ENCODE peak calls at places on chromosomes 13 and 19, in seven cellular contexts. H is lower lobe of right lung, W is mammary epithelial cell, F is HCT116, K is IMR-90, T is astrocyte of the spinal cord, A is right atrium auricular region. Z is an unnamed sample.

GRCh38 chr13:97978661-97979450 is 25.4 kb downstream of the IPO5 start:
- DNase-seq in F (no peak), K (peak), W (no peak), A (no peak), H (no peak), T (peak), Z (peak)

GRCh38 chr19:52992109-52993004 is 21.4 kb upstream of the ERVV-1 start:
- DNase-seq in W (no peak), H (no peak), A (no peak), K (no peak), T (peak), F (no peak), Z (no peak)

GRCh38 chr19:35037716-35038622 is 3.6 kb upstream of the HPN start:
- DNase-seq in F (no peak), H (no peak), W (no peak), A (no peak), T (no peak), K (no peak), Z (peak)

GRCh38 chr13:58254961-58255360 is 623.4 kb downstream of the PCDH17 start:
- DNase-seq in K (no peak), F (no peak), A (no peak), W (no peak), H (no peak), T (no peak), Z (no peak)

GRCh38 chr13:43848250-43848649 is 31.3 kb downstream of the CCDC122 start:
- DNase-seq in K (peak), T (peak), H (no peak), A (no peak), W (peak), F (no peak), Z (peak)

GRCh38 chr19:10105241-10106099 is 692 bp upstream of the PPAN start:
- DNase-seq in W (no peak), K (no peak), H (no peak), A (no peak), T (no peak), F (no peak), Z (no peak)

GRCh38 chr19:33402421-33403220 is 29.1 kb downstream of the CEBPG start:
- DNase-seq in K (no peak), T (no peak), A (no peak), F (no peak), W (no peak), H (peak), Z (no peak)

GRCh38 chr13:92355213-92355612 is 871.4 kb upstream of the GPC6 start:
- DNase-seq in T (peak), W (no peak), K (peak), F (no peak), H (no peak), A (no peak), Z (no peak)

GRCh38 chr19:42422092-42422575 is 5.1 kb downstream of the LIPE start:
- DNase-seq in T (no peak), H (no peak), W (no peak), K (no peak), A (no peak), F (no peak), Z (no peak)

GRCh38 chr13:107650081-107650701 is 565.1 kb downstream of the LIG4 start:
- DNase-seq in A (no peak), K (peak), H (peak), F (peak), W (peak), T (peak), Z (peak)

GRCh38 chr13:114102521-114103288 is 29.7 kb downstream of the RASA3 start:
- DNase-seq in W (no peak), T (no peak), F (no peak), K (no peak), A (peak), H (peak), Z (no peak)

GRCh38 chr13:26386026-26386425 is 132.1 kb downstream of the CDK8 start:
- DNase-seq in K (no peak), T (no peak), H (no peak), W (no peak), F (no peak), A (no peak), Z (no peak)

GRCh38 chr13:79679334-79679733 is 198.4 kb downstream of the NDFIP2 start:
- DNase-seq in T (peak), F (peak), H (peak), K (peak), A (peak), W (peak), Z (peak)

GRCh38 chr19:19134687-19135158 is 3.6 kb downstream of the TMEM161A start:
- DNase-seq in T (no peak), K (no peak), A (no peak), H (peak), F (no peak), W (no peak), Z (no peak)

GRCh38 chr13:58960909-58961308 is 1202.8 kb downstream of the DIAPH3 start:
- DNase-seq in W (no peak), K (peak), T (peak), H (no peak), F (no peak), A (no peak), Z (no peak)

GRCh38 chr13:26589754-26590153 is 32.3 kb downstream of the WASF3 start:
- DNase-seq in A (no peak), K (peak), T (peak), F (no peak), W (no peak), H (no peak), Z (peak)

GRCh38 chr13:22836475-22836874 is 344.3 kb upstream of the SGCG start:
- DNase-seq in F (no peak), A (no peak), W (no peak), T (no peak), H (no peak), K (no peak), Z (no peak)

GRCh38 chr19:811007-811434 is 10.7 kb downstream of the PLPPR3 start:
- DNase-seq in F (no peak), T (no peak), A (no peak), K (no peak), H (no peak), W (no peak), Z (no peak)

GRCh38 chr19:10134040-10134439 is 14.3 kb upstream of the EIF3G start:
- DNase-seq in W (no peak), A (no peak), H (no peak), F (no peak), T (no peak), K (no peak), Z (no peak)

GRCh38 chr19:40089462-40089861 is 1.3 kb downstream of the ZNF780A start:
- DNase-seq in A (no peak), H (no peak), T (peak), W (peak), F (no peak), K (peak), Z (peak)

GRCh38 chr19:53571339-53571738 is 33.4 kb downstream of the ZNF331 start:
- DNase-seq in A (no peak), T (no peak), H (no peak), W (no peak), F (no peak), K (no peak), Z (no peak)

GRCh38 chr19:52901842-52902241 is 4.4 kb upstream of the ZNF320 start:
- DNase-seq in K (no peak), T (no peak), H (no peak), A (no peak), W (no peak), F (no peak), Z (no peak)

GRCh38 chr13:47628666-47629065 is 372.4 kb downstream of the SUCLA2 start:
- DNase-seq in W (peak), A (no peak), H (no peak), T (peak), F (no peak), K (peak), Z (peak)

GRCh38 chr13:62418872-62419271 is 1003.2 kb upstream of the PCDH20 start:
- DNase-seq in A (no peak), T (peak), F (no peak), K (peak), W (no peak), H (no peak), Z (no peak)

GRCh38 chr19:23916991-23917390 is 2.3 kb downstream of the ZNF726 start:
- DNase-seq in T (no peak), F (no peak), H (no peak), K (peak), A (no peak), W (peak), Z (peak)

GRCh38 chr19:33953592-33953991 is 156.9 kb downstream of the KCTD15 start:
- DNase-seq in A (peak), T (no peak), F (no peak), K (no peak), H (no peak), W (no peak), Z (no peak)

DNA sequence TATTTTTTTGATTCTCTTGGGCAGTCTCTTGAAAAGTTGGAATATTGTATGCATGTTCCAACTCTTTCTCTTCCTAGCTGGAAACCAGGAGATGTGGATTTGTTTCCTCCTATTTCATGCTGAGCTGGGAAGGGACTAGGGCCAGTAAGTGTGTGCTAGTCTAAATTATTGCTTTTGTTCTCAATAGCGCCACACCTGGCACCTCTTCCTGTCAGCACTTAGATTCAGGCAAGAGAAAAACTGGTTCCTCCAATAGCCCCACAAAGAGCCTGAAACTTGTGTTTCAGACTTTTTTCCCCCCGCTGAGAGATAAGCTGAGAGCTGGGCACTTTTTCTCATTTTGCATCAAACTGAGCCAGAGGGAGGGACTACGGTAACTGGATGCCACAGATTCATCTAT is 353.4 kb downstream of the OLFM4 start:
- DNase-seq in A (no peak), W (no peak), H (no peak), K (no peak), F (no peak), T (no peak), Z (no peak)
- TF ChIP-seq CTCF in A (no peak), W (no peak), H (no peak), K (no peak), F (no peak), T (no peak), Z (no peak)

DNA sequence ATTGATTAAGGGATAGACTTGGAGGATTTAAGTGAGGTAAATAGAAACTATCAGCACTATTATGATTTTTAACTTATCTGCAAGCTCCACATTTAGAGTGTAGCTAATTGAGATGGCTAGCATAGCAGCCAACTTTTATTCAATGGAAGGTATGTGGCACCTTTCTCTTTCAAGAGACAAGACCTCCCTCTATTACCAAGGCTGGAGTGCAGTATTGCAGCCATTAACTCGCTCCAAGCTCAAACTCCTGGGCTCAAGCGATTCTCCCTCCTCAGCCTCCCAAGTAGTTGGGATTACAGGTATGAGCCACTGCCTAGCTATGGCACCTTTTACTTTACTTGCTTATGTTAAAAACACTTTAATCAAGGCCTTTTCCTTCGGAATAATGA is 8.2 kb downstream of the TPT1 start:
- DNase-seq in W (no peak), A (no peak), F (no peak), H (no peak), T (no peak), K (no peak), Z (no peak)
- H3K4me3 ChIP-seq in W (no peak), A (no peak), F (no peak), H (no peak), T (no peak), K (no peak), Z (no peak)

GRCh38 chr19:13072206-13072898 is 30.3 kb downstream of the LYL1 start:
- DNase-seq in W (no peak), F (no peak), K (no peak), T (no peak), A (no peak), H (no peak), Z (no peak)
- TF ChIP-seq CTCF in W (no peak), F (no peak), K (no peak), T (no peak), A (no peak), H (no peak), Z (no peak)

GRCh38 chr19:58203814-58204475 is 21.1 kb downstream of the ZNF274 start:
- DNase-seq in F (no peak), T (no peak), W (no peak), K (no peak), A (no peak), H (no peak), Z (no peak)
- H3K4me3 ChIP-seq in F (no peak), T (no peak), W (no peak), K (no peak), A (no peak), H (no peak), Z (no peak)

GRCh38 chr19:29873801-29874575 is 62.2 kb downstream of the CCNE1 start:
- DNase-seq in T (no peak), F (no peak), K (no peak), H (no peak), A (no peak), W (no peak), Z (no peak)
- TF ChIP-seq CTCF in T (no peak), F (peak), K (no peak), H (peak), A (peak), W (no peak), Z (no peak)

DNA sequence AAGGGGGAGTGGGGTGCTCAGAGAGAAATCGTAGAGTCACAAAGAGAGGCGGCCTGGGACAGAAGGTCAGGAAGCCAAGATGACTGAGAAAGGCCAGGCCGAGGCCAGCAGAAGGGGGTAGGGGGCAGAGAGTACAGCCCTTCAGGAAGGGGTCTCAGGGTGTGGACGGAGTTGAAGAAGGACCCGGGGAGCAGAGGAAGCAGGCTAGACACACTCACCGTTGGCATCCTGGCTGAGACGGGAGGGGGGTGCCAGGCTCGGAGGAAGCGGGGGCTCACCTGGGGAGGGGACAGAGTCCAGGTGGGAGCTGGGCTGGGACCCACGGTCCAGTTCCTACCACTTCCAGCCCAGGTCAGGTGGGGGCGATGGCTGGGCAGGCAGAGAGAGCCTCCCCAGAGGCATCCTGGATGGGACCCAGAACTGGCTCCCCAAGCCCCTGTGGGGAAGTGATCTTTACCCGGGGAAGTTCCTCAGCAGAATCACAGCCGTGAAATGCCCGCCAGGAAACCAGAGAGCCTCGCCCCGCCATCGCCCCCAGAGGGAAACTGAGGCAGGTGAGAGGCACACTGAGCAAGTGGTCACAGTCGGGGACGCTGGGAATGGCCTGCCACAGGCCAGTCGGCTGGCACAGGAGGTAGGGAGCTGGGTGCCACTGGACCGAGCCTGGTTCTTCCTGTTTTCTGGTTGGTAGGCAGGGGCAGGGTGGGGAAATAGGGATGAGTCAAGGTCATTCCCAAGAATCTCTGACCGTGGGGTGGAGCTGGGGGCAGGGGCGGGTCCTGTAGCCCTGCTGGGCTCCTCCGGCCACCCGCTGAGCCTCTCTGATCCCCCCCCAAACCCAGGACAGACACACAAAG is 1.3 kb downstream of the MATK start:
- DNase-seq in W (no peak), A (no peak), K (no peak), H (no peak), F (no peak), T (no peak), Z (no peak)
- H3K4me3 ChIP-seq in W (no peak), A (peak), K (no peak), H (peak), F (no peak), T (no peak), Z (no peak)

DNA sequence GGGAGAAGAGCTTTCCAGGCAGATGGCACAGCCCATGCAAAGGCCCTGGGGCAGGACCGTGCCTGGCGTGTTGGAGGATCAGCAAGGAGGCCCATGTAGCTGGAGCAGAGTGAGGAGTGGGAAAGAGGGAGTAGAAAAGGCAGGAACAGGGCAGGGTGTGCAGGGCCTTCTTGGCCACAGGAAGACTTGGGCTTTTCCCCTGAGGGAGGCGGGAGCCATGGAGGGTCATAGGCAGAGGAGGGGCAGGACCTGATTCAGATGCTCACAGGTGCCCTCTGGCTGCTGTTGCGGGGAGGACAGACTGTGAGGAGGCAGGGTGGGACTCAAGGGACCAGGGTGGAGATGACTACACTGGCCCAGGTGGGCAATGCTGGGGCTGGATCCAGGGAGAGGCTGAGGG is 13.8 kb upstream of the PTPRS start:
- DNase-seq in T (no peak), F (no peak), H (no peak), K (no peak), A (no peak), W (no peak), Z (no peak)
- TF ChIP-seq CTCF in T (peak), F (peak), H (no peak), K (peak), A (no peak), W (peak), Z (peak)

Z was measured in AG10803.